ENCODE peak calls at places on chromosomes 16 and 17, in nine cellular contexts. F is dermis microvascular lymphatic vessel endothelial cell, P is sciatic nerve, I is HCT116, C is small intestine, O is upper lobe of right lung, K is GM12865, Q is Right ventricle myocardium superior, T is EL. M is an unnamed sample.
A peak's percentile ranks its signal among the peaks of the same experiment; 100 is the strongest.

GRCh38 chr16:50006954-50007353 is 18.1 kb upstream of the CNEP1R1 start:
- DNase-seq in F (no peak), P (no peak), I (no peak), C (no peak), O (no peak), K (no peak), Q (no peak), T (no peak), M (no peak)

GRCh38 chr17:2805961-2806360 is 9.7 kb downstream of the RAP1GAP2 start:
- DNase-seq in F (no peak), P (no peak), I (no peak), C (no peak), O (no peak), K (no peak), Q (no peak), T (no peak), M (no peak)

GRCh38 chr17:49403514-49404289 is 11.0 kb downstream of the PHB1 start:
- DNase-seq in F (no peak), P (no peak), I (no peak), C (no peak), O (no peak), K (no peak), Q (no peak), T (no peak), M (no peak)

GRCh38 chr17:39598635-39599005 is 9.1 kb downstream of the NEUROD2 start:
- DNase-seq in F (no peak), P (no peak), I (no peak), C (no peak), O (no peak), K (no peak), Q (no peak), T (no peak), M (no peak)

GRCh38 chr16:55496509-55497145 is 12.2 kb upstream of the LPCAT2 start:
- DNase-seq in F (no peak), P (no peak), I (no peak), C (no peak), O (no peak), K (no peak), Q (no peak), T (no peak), M (no peak)

GRCh38 chr17:47846741-47847340 is 4.1 kb downstream of the SP6 start:
- DNase-seq in F (no peak), P (no peak), I (no peak), C (no peak), O (no peak), K (no peak), Q (no peak), T (no peak), M (no peak)

GRCh38 chr17:39014795-39015545 is 47.8 kb upstream of the FBXO47 start:
- DNase-seq in F (no peak), P (no peak), I (no peak), C (no peak), O (peak; percentile 67), K (no peak), Q (no peak), T (no peak), M (no peak)

GRCh38 chr16:4475880-4476790 is at the start of gene HMOX2:
- DNase-seq in F (peak; percentile 82), P (peak; percentile 95), I (peak; percentile 90), C (peak; percentile 94), O (peak; percentile 97), K (peak; percentile 98), Q (peak; percentile 96), T (peak; percentile 90), M (peak; percentile 93)

GRCh38 chr17:66970797-66971196 is 6.3 kb downstream of the CACNG4 start:
- DNase-seq in F (no peak), P (no peak), I (no peak), C (no peak), O (no peak), K (no peak), Q (no peak), T (no peak), M (no peak)

GRCh38 chr17:6654816-6655731 is 3.5 kb downstream of the C17orf100 start:
- DNase-seq in F (no peak), P (no peak), I (no peak), C (peak; percentile 64), O (peak; percentile 81), K (no peak), Q (no peak), T (no peak), M (no peak)

GRCh38 chr17:60167095-60167741 is 17.4 kb downstream of the CA4 start:
- DNase-seq in F (no peak), P (peak; percentile 49), I (no peak), C (peak; percentile 57), O (no peak), K (no peak), Q (no peak), T (peak; percentile 35), M (no peak)

GRCh38 chr16:56183266-56183665 is 8.0 kb upstream of the GNAO1 start:
- DNase-seq in F (no peak), P (no peak), I (no peak), C (no peak), O (no peak), K (no peak), Q (no peak), T (no peak), M (no peak)

GRCh38 chr16:13873835-13874438 is 46.0 kb upstream of the ERCC4 start:
- DNase-seq in F (no peak), P (no peak), I (peak; percentile 28), C (no peak), O (no peak), K (peak; percentile 8), Q (no peak), T (peak; percentile 14), M (peak; percentile 45)

GRCh38 chr16:68382296-68382718 is 66.0 kb downstream of the SMPD3 start:
- DNase-seq in F (no peak), P (no peak), I (no peak), C (peak; percentile 98), O (no peak), K (peak; percentile 58), Q (no peak), T (no peak), M (no peak)

GRCh38 chr16:57007050-57007449 is 17.7 kb downstream of the NLRC5 start:
- DNase-seq in F (no peak), P (no peak), I (no peak), C (no peak), O (no peak), K (no peak), Q (no peak), T (no peak), M (no peak)

M was measured in COLO829.